ENCODE peak calls at places on chromosome 2, in seven cellular contexts. One of them, this sample, is unnamed.

GRCh38 chr2:233387667-233388528 is 33.6 kb downstream of the DGKD start:
- DNase-seq in HEK293T: no peak
- DNase-seq in stomach: peak; percentile 88
- DNase-seq in aorta: peak; percentile 90
- DNase-seq in GM12864: no peak
- DNase-seq in CD8-positive, alpha-beta memory T cell: no peak
- DNase-seq in activated effector memory CD4-positive, alpha-beta T cell treated with Interleukin-2 at 50 U/mL for 16 hours: no peak
- DNase-seq in this sample: no peak

GRCh38 chr2:37323176-37323575 is 1.5 kb downstream of the PRKD3 start:
- DNase-seq in activated effector memory CD4-positive, alpha-beta T cell treated with Interleukin-2 at 50 U/mL for 16 hours: no peak
- DNase-seq in stomach: no peak
- DNase-seq in HEK293T: no peak
- DNase-seq in GM12864: no peak
- DNase-seq in aorta: no peak
- DNase-seq in CD8-positive, alpha-beta memory T cell: no peak
- DNase-seq in this sample: no peak

GRCh38 chr2:65227035-65227470 is 578 bp upstream of the ACTR2 start:
- DNase-seq in CD8-positive, alpha-beta memory T cell: no peak
- DNase-seq in activated effector memory CD4-positive, alpha-beta T cell treated with Interleukin-2 at 50 U/mL for 16 hours: peak; percentile 13
- DNase-seq in aorta: no peak
- DNase-seq in HEK293T: no peak
- DNase-seq in GM12864: no peak
- DNase-seq in stomach: no peak
- DNase-seq in this sample: no peak

GRCh38 chr2:236162031-236162803 is 6.0 kb downstream of the GBX2 start:
- DNase-seq in HEK293T: no peak
- DNase-seq in stomach: no peak
- DNase-seq in activated effector memory CD4-positive, alpha-beta T cell treated with Interleukin-2 at 50 U/mL for 16 hours: no peak
- DNase-seq in aorta: no peak
- DNase-seq in GM12864: no peak
- DNase-seq in CD8-positive, alpha-beta memory T cell: no peak
- DNase-seq in this sample: peak; percentile 38

GRCh38 chr2:143083636-143084035 is 45.6 kb upstream of the ARHGAP15 start:
- DNase-seq in CD8-positive, alpha-beta memory T cell: no peak
- DNase-seq in GM12864: peak; percentile 4
- DNase-seq in aorta: no peak
- DNase-seq in stomach: no peak
- DNase-seq in activated effector memory CD4-positive, alpha-beta T cell treated with Interleukin-2 at 50 U/mL for 16 hours: no peak
- DNase-seq in HEK293T: no peak
- DNase-seq in this sample: no peak

GRCh38 chr2:235506997-235507615 is 13.3 kb downstream of the AGAP1 start:
- DNase-seq in aorta: no peak
- DNase-seq in stomach: no peak
- DNase-seq in activated effector memory CD4-positive, alpha-beta T cell treated with Interleukin-2 at 50 U/mL for 16 hours: no peak
- DNase-seq in HEK293T: no peak
- DNase-seq in CD8-positive, alpha-beta memory T cell: no peak
- DNase-seq in GM12864: no peak
- DNase-seq in this sample: no peak

GRCh38 chr2:153495725-153496124 is 17.2 kb upstream of the RPRM start:
- DNase-seq in CD8-positive, alpha-beta memory T cell: no peak
- DNase-seq in activated effector memory CD4-positive, alpha-beta T cell treated with Interleukin-2 at 50 U/mL for 16 hours: no peak
- DNase-seq in HEK293T: no peak
- DNase-seq in GM12864: no peak
- DNase-seq in stomach: no peak
- DNase-seq in aorta: no peak
- DNase-seq in this sample: no peak

GRCh38 chr2:169661263-169661662 is 32.9 kb downstream of the CFAP210 start:
- DNase-seq in activated effector memory CD4-positive, alpha-beta T cell treated with Interleukin-2 at 50 U/mL for 16 hours: no peak
- DNase-seq in aorta: no peak
- DNase-seq in CD8-positive, alpha-beta memory T cell: no peak
- DNase-seq in HEK293T: no peak
- DNase-seq in stomach: no peak
- DNase-seq in GM12864: no peak
- DNase-seq in this sample: no peak